ENCODE peak calls at places on chromosomes 13 and 19, in seven cellular contexts. W is glutamatergic neuron; M is HFFc6; H is coronary artery; A is GM10248; Y is activated CD8-positive, alpha-beta memory T cell treated with anti-CD3 and anti-CD28 coated beads for 1 hour; D is DMS79. K is an unnamed sample.

GRCh38 chr19:6038634-6039405 is 60.9 kb upstream of the RANBP3 start:
- DNase-seq in W (no peak), M (no peak), H (no peak), A (peak; percentile 80), Y (no peak), D (no peak), K (no peak)

GRCh38 chr13:30037306-30037705 is 186.9 kb upstream of the UBL3 start:
- DNase-seq in W (peak; percentile 53), M (no peak), H (no peak), A (no peak), Y (no peak), D (no peak), K (no peak)

GRCh38 chr19:52992109-52993004 is 21.4 kb upstream of the ERVV-1 start:
- DNase-seq in W (peak; percentile 15), M (no peak), H (no peak), A (no peak), Y (no peak), D (no peak), K (no peak)

GRCh38 chr13:33927315-33927714 is 109.4 kb downstream of the RFC3 start:
- DNase-seq in W (no peak), M (peak; percentile 61), H (no peak), A (no peak), Y (no peak), D (no peak), K (peak; percentile 4)

GRCh38 chr19:33396701-33397535 is 23.4 kb downstream of the CEBPG start:
- DNase-seq in W (peak; percentile 16), M (no peak), H (no peak), A (no peak), Y (no peak), D (no peak), K (no peak)

GRCh38 chr13:31090921-31091624 is 70.6 kb downstream of the HSPH1 start:
- DNase-seq in W (no peak), M (no peak), H (peak; percentile 47), A (no peak), Y (no peak), D (no peak), K (no peak)

GRCh38 chr19:1318678-1319471 is 33.2 kb downstream of the EFNA2 start:
- DNase-seq in W (no peak), M (no peak), H (no peak), A (no peak), Y (no peak), D (no peak), K (no peak)

GRCh38 chr13:96178759-96179158 is 88.9 kb downstream of the HS6ST3 start:
- DNase-seq in W (no peak), M (no peak), H (no peak), A (no peak), Y (no peak), D (no peak), K (no peak)

GRCh38 chr13:65597839-65598818 is 1632.0 kb downstream of the PCDH9 start:
- DNase-seq in W (no peak), M (peak; percentile 71), H (no peak), A (no peak), Y (no peak), D (no peak), K (no peak)

GRCh38 chr13:41050041-41050440 is 11.3 kb upstream of the WBP4 start:
- DNase-seq in W (no peak), M (no peak), H (no peak), A (no peak), Y (no peak), D (no peak), K (no peak)

K was measured in SW 1271.